ENCODE peak calls at places on chromosome 7, in four cellular contexts. D is psoas muscle, B is progenitor cell of endocrine pancreas, V is NB4. A is an unnamed sample.

GRCh38 chr7:139394553-139394952 is 34.9 kb downstream of the LUC7L2 start:
- DNase-seq in V (no peak), D (no peak), B (no peak), A (no peak)

GRCh38 chr7:129438281-129438838 is 4.1 kb downstream of the STRIP2 start:
- DNase-seq in B (no peak), V (no peak), D (no peak), A (no peak)

GRCh38 chr7:70218006-70218405 is 619.7 kb downstream of the AUTS2 start:
- DNase-seq in B (no peak), D (no peak), V (no peak), A (no peak)

GRCh38 chr7:94394399-94395140 is at the start of gene COL1A2:
- DNase-seq in V (no peak), B (peak), D (peak), A (peak)

GRCh38 chr7:130982651-130983050 is 248.6 kb upstream of the KLF14 start:
- DNase-seq in D (no peak), B (no peak), V (no peak), A (no peak)

GRCh38 chr7:43135129-43135528 is 22.7 kb downstream of the HECW1 start:
- DNase-seq in D (no peak), B (no peak), V (no peak), A (no peak)

GRCh38 chr7:43905209-43905946 is 1.0 kb downstream of the URGCP start:
- DNase-seq in B (no peak), V (no peak), D (peak), A (no peak)

GRCh38 chr7:4198301-4198700 is 483.8 kb upstream of the FOXK1 start:
- DNase-seq in V (no peak), B (no peak), D (no peak), A (no peak)

GRCh38 chr7:48188776-48189520 is 17.7 kb downstream of the ABCA13 start:
- DNase-seq in D (no peak), B (no peak), V (no peak), A (no peak)

GRCh38 chr7:74033372-74034311 is 5.7 kb downstream of the ELN start:
- DNase-seq in D (peak), V (no peak), B (no peak), A (peak)

GRCh38 chr7:81333004-81333403 is 414.2 kb upstream of the SEMA3C start:
- DNase-seq in V (no peak), B (no peak), D (no peak), A (no peak)

GRCh38 chr7:41185851-41186250 is 517.0 kb downstream of the INHBA start:
- DNase-seq in V (no peak), B (no peak), D (no peak), A (no peak)

GRCh38 chr7:132614428-132615076 is 38.3 kb upstream of the PLXNA4 start:
- DNase-seq in B (no peak), V (peak), D (peak), A (peak)

GRCh38 chr7:111266613-111267012 is 175.7 kb downstream of the LRRN3 start:
- DNase-seq in D (no peak), V (no peak), B (no peak), A (no peak)

GRCh38 chr7:132464740-132465139 is 111.5 kb downstream of the PLXNA4 start:
- DNase-seq in D (peak), V (no peak), B (no peak), A (no peak)

GRCh38 chr7:28068811-28069216 is 111.8 kb downstream of the JAZF1 start:
- DNase-seq in V (peak), B (no peak), D (no peak), A (no peak)

GRCh38 chr7:141928147-141928894 is 12.1 kb downstream of the OR9A4 start:
- DNase-seq in D (no peak), B (no peak), V (peak), A (no peak)

DNA sequence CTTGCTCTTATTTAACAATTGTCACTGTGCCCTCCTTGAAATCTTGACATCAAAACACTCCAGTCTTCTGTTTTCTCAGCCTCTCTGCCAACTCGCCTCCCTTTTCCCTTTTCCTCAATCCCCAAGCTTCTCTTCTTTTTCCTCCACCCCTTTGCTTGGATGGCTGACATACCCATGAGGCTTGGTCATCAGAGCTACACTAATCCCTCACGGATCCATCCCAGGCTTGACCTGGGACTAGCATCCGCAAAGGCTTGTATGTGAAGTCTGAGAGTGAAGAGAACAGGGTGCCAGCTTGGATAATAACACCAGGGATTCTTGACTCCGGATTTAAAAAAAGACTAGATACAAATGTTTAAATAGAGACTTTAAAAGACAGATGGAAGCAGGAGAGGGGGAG is 428.8 kb upstream of the C7orf33 start:
- DNase-seq in D (no peak), V (no peak), B (no peak), A (no peak)
- TF ChIP-seq CTCF in D (no peak), V (no peak), B (no peak), A (no peak)

GRCh38 chr7:67896721-67897120 is 900.1 kb downstream of the TYW1 start:
- DNase-seq in V (no peak), D (no peak), B (no peak), A (no peak)
- TF ChIP-seq CTCF in V (no peak), D (no peak), B (no peak), A (no peak)

GRCh38 chr7:11376549-11376948 is 402.9 kb downstream of the PHF14 start:
- DNase-seq in D (no peak), V (no peak), B (no peak), A (no peak)

GRCh38 chr7:11369696-11370095 is 396.0 kb downstream of the PHF14 start:
- DNase-seq in V (no peak), B (no peak), D (no peak), A (no peak)

GRCh38 chr7:11379641-11380040 is 406.0 kb downstream of the PHF14 start:
- DNase-seq in B (no peak), V (no peak), D (no peak), A (no peak)

GRCh38 chr7:11374629-11375028 is 401.0 kb downstream of the PHF14 start:
- DNase-seq in D (no peak), V (no peak), B (no peak), A (no peak)

GRCh38 chr7:11373546-11374142 is 400.0 kb downstream of the PHF14 start:
- DNase-seq in D (no peak), B (no peak), V (peak), A (no peak)
- TF ChIP-seq CTCF in D (peak), B (peak), V (peak), A (peak)

GRCh38 chr7:92404170-92404614 is 43.1 kb upstream of the GATAD1 start:
- DNase-seq in V (peak), B (no peak), D (no peak), A (no peak)
- TF ChIP-seq CTCF in V (peak), B (no peak), D (no peak), A (no peak)

GRCh38 chr7:78587443-78588044 is 789.0 kb downstream of the PHTF2 start:
- DNase-seq in V (peak), B (no peak), D (no peak), A (no peak)
- TF ChIP-seq CTCF in V (peak), B (no peak), D (no peak), A (no peak)

GRCh38 chr7:45962861-45963260 is 41.8 kb upstream of the IGFBP3 start:
- DNase-seq in V (no peak), D (no peak), B (no peak), A (no peak)

GRCh38 chr7:45957721-45958120 is 36.6 kb upstream of the IGFBP3 start:
- DNase-seq in B (no peak), V (no peak), D (no peak), A (no peak)
- TF ChIP-seq CTCF in B (no peak), V (no peak), D (no peak), A (no peak)

GRCh38 chr7:78082556-78082955 is 284.0 kb downstream of the PHTF2 start:
- DNase-seq in B (no peak), V (no peak), D (no peak), A (no peak)

GRCh38 chr7:78080241-78080640 is 281.7 kb downstream of the PHTF2 start:
- DNase-seq in B (no peak), D (no peak), V (no peak), A (no peak)

GRCh38 chr7:78081344-78081743 is 282.8 kb downstream of the PHTF2 start:
- DNase-seq in V (no peak), D (no peak), B (no peak), A (no peak)

GRCh38 chr7:78080811-78081210 is 282.2 kb downstream of the PHTF2 start:
- DNase-seq in V (no peak), D (no peak), B (no peak), A (no peak)

DNA sequence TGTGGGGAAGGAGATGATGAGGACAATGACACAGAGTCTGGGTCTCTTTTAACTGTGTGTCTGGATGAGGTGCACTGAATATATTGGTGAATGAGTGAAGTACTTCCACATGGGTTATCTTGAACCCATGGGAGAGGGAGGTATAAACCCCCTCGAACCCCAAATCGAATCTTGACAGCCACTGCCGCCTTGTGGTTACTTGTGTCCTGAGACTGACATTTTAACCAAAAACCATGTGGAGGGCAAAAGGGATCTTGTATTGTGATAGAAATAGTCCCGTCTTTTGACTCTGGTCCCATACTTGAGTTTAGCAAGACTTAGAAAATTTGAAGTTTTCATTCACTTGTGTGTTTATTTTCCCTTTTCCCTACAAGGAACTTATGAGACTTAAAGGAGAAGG is 283.3 kb downstream of the PHTF2 start:
- DNase-seq in B (no peak), V (peak), D (no peak), A (no peak)
- TF ChIP-seq CTCF in B (no peak), V (no peak), D (no peak), A (no peak)

DNA sequence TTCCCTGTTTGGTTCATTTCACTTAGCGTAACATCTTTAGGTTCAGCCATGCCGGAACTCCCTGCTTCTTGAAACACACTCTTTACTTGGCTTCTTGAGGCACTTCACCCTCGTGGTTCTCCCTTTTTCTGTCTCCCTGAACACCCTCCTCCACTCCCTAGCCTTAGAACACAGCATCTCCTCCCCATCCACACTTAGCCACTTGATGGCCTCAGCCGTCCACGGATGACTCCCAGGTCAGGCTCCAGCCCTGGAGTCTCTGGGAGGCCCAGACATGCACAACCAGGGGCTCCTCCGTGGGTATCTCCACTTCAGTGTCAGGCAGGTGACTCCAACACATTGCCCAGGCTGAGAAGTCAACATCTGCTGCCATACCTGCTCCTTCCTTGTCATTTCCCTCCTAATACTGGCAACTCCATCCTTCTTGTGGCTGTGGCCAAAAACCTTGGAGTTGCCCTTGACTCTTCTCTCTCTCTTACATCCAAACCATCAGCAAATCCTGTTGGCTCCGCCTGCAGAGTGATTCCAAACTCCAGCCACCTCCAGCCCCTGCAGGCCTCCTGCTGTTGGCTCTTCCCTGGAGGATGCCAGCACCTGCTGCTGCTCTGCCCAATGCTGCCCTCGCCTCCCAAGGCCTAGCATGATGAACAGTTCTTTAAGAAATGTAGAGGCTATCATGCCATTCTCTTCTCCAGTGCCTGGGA is 8.4 kb upstream of the INMT start:
- DNase-seq in B (no peak), D (no peak), V (peak), A (no peak)
- TF ChIP-seq CTCF in B (no peak), D (peak), V (no peak), A (no peak)

A was measured in nephron progenitor cell.